ENCODE peak calls at places on chromosomes 13 and 19, in eight cellular contexts. D is midbrain; E is GM23338; S is anterior cingulate cortex; P is T-helper 2 cell; R is naive thymus-derived CD8-positive, alpha-beta T cell; F is iPS-NIHi11; G is pancreas. L is an unnamed sample.

GRCh38 chr19:48458016-48458415 is 2.6 kb downstream of the KCNJ14 start:
- DNase-seq in D (no peak), E (no peak), S (no peak), P (no peak), R (no peak), F (no peak), G (no peak), L (no peak)

GRCh38 chr19:14333101-14333871 is 48.0 kb upstream of the ADGRE5 start:
- DNase-seq in D (no peak), E (peak), S (no peak), P (no peak), R (no peak), F (peak), G (no peak), L (peak)

GRCh38 chr13:77492982-77493381 is 42.5 kb upstream of the SCEL start:
- DNase-seq in D (peak), E (no peak), S (no peak), P (no peak), R (no peak), F (no peak), G (no peak), L (no peak)

GRCh38 chr19:13841339-13842293 is 35.3 kb upstream of the NANOS3 start:
- DNase-seq in D (no peak), E (no peak), S (no peak), P (no peak), R (no peak), F (no peak), G (peak), L (peak)

GRCh38 chr13:35501721-35502235 is 25.3 kb upstream of the MAB21L1 start:
- DNase-seq in D (no peak), E (no peak), S (no peak), P (no peak), R (no peak), F (no peak), G (no peak), L (no peak)

GRCh38 chr19:14361824-14362223 is 19.4 kb upstream of the ADGRE5 start:
- DNase-seq in D (no peak), E (peak), S (no peak), P (no peak), R (no peak), F (no peak), G (no peak), L (no peak)

GRCh38 chr13:98890186-98890585 is 87.7 kb downstream of the DOCK9 start:
- DNase-seq in D (peak), E (no peak), S (peak), P (peak), R (no peak), F (no peak), G (no peak), L (peak)

GRCh38 chr19:18985257-18985656 is 44.2 kb upstream of the HOMER3 start:
- DNase-seq in D (peak), E (no peak), S (peak), P (no peak), R (no peak), F (no peak), G (no peak), L (no peak)

GRCh38 chr13:19152403-19152802 is 29.2 kb downstream of the TUBA3C start:
- DNase-seq in D (no peak), E (no peak), S (no peak), P (no peak), R (no peak), F (no peak), G (no peak), L (no peak)

GRCh38 chr13:95356916-95357315 is 55.7 kb upstream of the ABCC4 start:
- DNase-seq in D (no peak), E (no peak), S (no peak), P (no peak), R (no peak), F (no peak), G (no peak), L (no peak)

GRCh38 chr19:19911150-19911549 is 10.4 kb downstream of the ZNF93 start:
- DNase-seq in D (no peak), E (no peak), S (no peak), P (no peak), R (no peak), F (no peak), G (no peak), L (peak)

GRCh38 chr13:53131361-53131760 is 102.7 kb downstream of the OLFM4 start:
- DNase-seq in D (no peak), E (no peak), S (no peak), P (no peak), R (no peak), F (no peak), G (no peak), L (no peak)

GRCh38 chr19:43526884-43527859 is at the start of gene ETHE1:
- DNase-seq in D (peak), E (peak), S (peak), P (peak), R (peak), F (peak), G (peak), L (peak)

GRCh38 chr19:12938536-12939291 is at the start of gene CALR:
- DNase-seq in D (no peak), E (no peak), S (no peak), P (no peak), R (peak), F (no peak), G (no peak), L (peak)

GRCh38 chr19:13058951-13059660 is 43.6 kb downstream of the LYL1 start:
- DNase-seq in D (no peak), E (no peak), S (no peak), P (no peak), R (no peak), F (no peak), G (no peak), L (no peak)

GRCh38 chr13:43732726-43733125 is 54.0 kb downstream of the ENOX1 start:
- DNase-seq in D (no peak), E (no peak), S (no peak), P (no peak), R (no peak), F (no peak), G (no peak), L (no peak)

GRCh38 chr13:47252627-47253026 is 355.8 kb upstream of the HTR2A start:
- DNase-seq in D (no peak), E (no peak), S (no peak), P (no peak), R (no peak), F (no peak), G (no peak), L (no peak)

GRCh38 chr19:33204136-33204973 is 10.2 kb downstream of the LRP3 start:
- DNase-seq in D (no peak), E (no peak), S (no peak), P (no peak), R (no peak), F (no peak), G (no peak), L (no peak)

GRCh38 chr19:17469092-17469370 is 1.3 kb upstream of the SLC27A1 start:
- DNase-seq in D (peak), E (no peak), S (no peak), P (no peak), R (no peak), F (no peak), G (no peak), L (no peak)

L was measured in RPMI7951.